ENCODE peak calls at places on chromosomes 11 and 22, in nine cellular contexts. Y, D, S, C, U, F, I, L and T are unnamed samples.

GRCh38 chr22:39839917-39840510 is 53.5 kb downstream of the ENTHD1 start:
- DNase-seq in Y (no peak), D (no peak), S (no peak), C (no peak), U (no peak), F (no peak), I (no peak), L (no peak), T (no peak)

GRCh38 chr22:50076646-50077624 is 8.3 kb downstream of the MLC1 start:
- DNase-seq in Y (no peak), D (peak), S (no peak), C (no peak), U (no peak), F (no peak), I (no peak), L (no peak), T (no peak)

GRCh38 chr11:18721576-18722292 is 4.3 kb downstream of the IGSF22 start:
- DNase-seq in Y (peak), D (no peak), S (peak), C (peak), U (no peak), F (peak), I (peak), L (peak), T (peak)

GRCh38 chr22:50346415-50346945 is 3.4 kb downstream of the PPP6R2 start:
- DNase-seq in Y (no peak), D (no peak), S (no peak), C (no peak), U (no peak), F (no peak), I (no peak), L (no peak), T (no peak)

GRCh38 chr22:25795437-25795836 is 53.4 kb downstream of the MYO18B start:
- DNase-seq in Y (no peak), D (no peak), S (no peak), C (no peak), U (no peak), F (no peak), I (no peak), L (no peak), T (no peak)

GRCh38 chr11:123798513-123799252 is 7.5 kb downstream of the OR6M1 start:
- DNase-seq in Y (no peak), D (no peak), S (no peak), C (no peak), U (no peak), F (no peak), I (peak), L (no peak), T (no peak)

GRCh38 chr11:68924073-68924925 is 20.6 kb downstream of the IGHMBP2 start:
- DNase-seq in Y (no peak), D (peak), S (no peak), C (no peak), U (no peak), F (no peak), I (no peak), L (no peak), T (peak)

GRCh38 chr11:46674463-46675287 is 25.7 kb downstream of the ARHGAP1 start:
- DNase-seq in Y (peak), D (peak), S (no peak), C (no peak), U (peak), F (peak), I (peak), L (peak), T (no peak)

GRCh38 chr11:19810852-19811251 is 98.2 kb downstream of the NAV2 start:
- DNase-seq in Y (no peak), D (no peak), S (no peak), C (no peak), U (no peak), F (no peak), I (no peak), L (no peak), T (no peak)

GRCh38 chr22:40593460-40594273 is 42.9 kb downstream of the MRTFA start:
- DNase-seq in Y (no peak), D (no peak), S (no peak), C (no peak), U (no peak), F (no peak), I (no peak), L (no peak), T (no peak)

GRCh38 chr11:45354976-45355705 is 69.0 kb upstream of the SYT13 start:
- DNase-seq in Y (peak), D (peak), S (peak), C (peak), U (peak), F (peak), I (peak), L (peak), T (peak)

GRCh38 chr11:10452211-10452767 is 2.8 kb upstream of the AMPD3 start:
- DNase-seq in Y (peak), D (no peak), S (peak), C (no peak), U (no peak), F (no peak), I (no peak), L (no peak), T (no peak)

GRCh38 chr11:68704887-68705286 is 20.5 kb downstream of the GAL start:
- DNase-seq in Y (no peak), D (no peak), S (no peak), C (no peak), U (no peak), F (no peak), I (no peak), L (peak), T (no peak)

GRCh38 chr11:8286886-8287285 is 23.2 kb upstream of the LMO1 start:
- DNase-seq in Y (no peak), D (no peak), S (no peak), C (no peak), U (no peak), F (no peak), I (no peak), L (no peak), T (no peak)

GRCh38 chr11:33452806-33453205 is 195.6 kb downstream of the HIPK3 start:
- DNase-seq in Y (no peak), D (no peak), S (peak), C (peak), U (no peak), F (peak), I (peak), L (peak), T (peak)

GRCh38 chr22:23806837-23807236 is 20.1 kb downstream of the SMARCB1 start:
- DNase-seq in Y (no peak), D (no peak), S (no peak), C (no peak), U (no peak), F (no peak), I (no peak), L (no peak), T (no peak)

GRCh38 chr11:19880088-19880345 is 167.4 kb downstream of the NAV2 start:
- DNase-seq in Y (no peak), D (no peak), S (no peak), C (no peak), U (no peak), F (no peak), I (no peak), L (no peak), T (no peak)

GRCh38 chr11:134728186-134728585 is 316.1 kb upstream of the B3GAT1 start:
- DNase-seq in Y (no peak), D (no peak), S (no peak), C (no peak), U (no peak), F (no peak), I (no peak), L (no peak), T (no peak)

GRCh38 chr22:36763576-36763975 is 12.3 kb downstream of the IFT27 start:
- DNase-seq in Y (no peak), D (peak), S (no peak), C (no peak), U (no peak), F (no peak), I (no peak), L (no peak), T (no peak)

GRCh38 chr11:64287676-64288352 is 2.2 kb downstream of the GPR137 start:
- DNase-seq in Y (no peak), D (no peak), S (no peak), C (no peak), U (no peak), F (no peak), I (no peak), L (no peak), T (no peak)

GRCh38 chr11:44622721-44623258 is 57.3 kb downstream of the CD82 start:
- DNase-seq in Y (no peak), D (peak), S (peak), C (no peak), U (no peak), F (no peak), I (no peak), L (no peak), T (no peak)

GRCh38 chr11:28529540-28530410 is 421.6 kb downstream of the METTL15 start:
- DNase-seq in Y (peak), D (no peak), S (no peak), C (peak), U (no peak), F (peak), I (peak), L (peak), T (peak)
- TF ChIP-seq CTCF in Y (no peak), D (peak), S (no peak), C (peak), U (peak), F (peak), I (peak), L (peak), T (peak)

DNA sequence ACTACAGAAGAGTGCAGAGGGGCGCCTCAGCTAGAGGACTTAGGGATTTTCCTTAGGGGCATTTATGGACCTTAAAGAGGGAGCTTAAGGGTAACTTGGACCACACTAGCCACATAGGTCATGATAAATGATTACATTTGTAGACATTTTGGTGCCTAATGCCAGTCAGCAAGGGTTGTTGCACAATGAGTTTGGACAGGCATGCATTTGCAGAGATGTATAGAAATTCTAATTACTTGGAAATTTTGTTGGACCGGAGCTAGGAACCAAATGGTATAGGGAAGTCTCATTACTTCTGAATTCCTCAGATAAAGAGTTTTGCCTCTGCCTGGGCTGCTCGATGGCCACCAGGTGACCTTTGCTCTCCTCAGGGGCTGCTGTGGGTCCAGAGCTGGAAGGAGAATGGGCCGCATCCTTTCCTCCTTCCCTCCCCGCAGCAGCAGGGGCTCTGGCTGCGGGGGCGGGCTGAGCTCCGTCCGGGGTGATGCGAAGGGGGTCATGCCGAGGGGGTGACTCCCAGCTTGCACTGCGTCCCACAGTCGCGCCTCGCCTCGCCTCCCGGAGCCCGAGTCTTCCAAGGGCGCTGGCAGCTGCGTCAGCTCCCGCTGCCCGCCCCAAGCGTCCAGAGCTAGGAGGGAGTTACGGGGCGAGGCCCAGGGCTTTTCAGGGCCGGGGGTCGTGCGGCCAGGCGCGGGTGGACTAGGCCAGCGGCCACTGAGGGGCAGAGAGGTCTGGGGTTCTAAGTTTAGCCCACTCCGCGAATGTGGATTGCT is 20.2 kb upstream of the MALAT1 start:
- DNase-seq in Y (peak), D (peak), S (no peak), C (no peak), U (peak), F (peak), I (peak), L (peak), T (peak)
- H3K4me3 ChIP-seq in Y (no peak), D (peak), S (peak), C (no peak), U (peak), F (peak), I (peak), L (peak), T (peak)

GRCh38 chr11:93017821-93018690 is 48.6 kb downstream of the MTNR1B start:
- DNase-seq in Y (no peak), D (no peak), S (no peak), C (peak), U (no peak), F (peak), I (peak), L (peak), T (peak)
- TF ChIP-seq CTCF in Y (no peak), D (no peak), S (no peak), C (no peak), U (no peak), F (no peak), I (no peak), L (peak), T (no peak)

GRCh38 chr22:45319319-45319675 is 9.6 kb downstream of the FAM118A start:
- DNase-seq in Y (no peak), D (no peak), S (no peak), C (no peak), U (no peak), F (peak), I (peak), L (peak), T (peak)
- H3K4me3 ChIP-seq in Y (no peak), D (no peak), S (no peak), C (no peak), U (no peak), F (peak), I (no peak), L (no peak), T (no peak)

DNA sequence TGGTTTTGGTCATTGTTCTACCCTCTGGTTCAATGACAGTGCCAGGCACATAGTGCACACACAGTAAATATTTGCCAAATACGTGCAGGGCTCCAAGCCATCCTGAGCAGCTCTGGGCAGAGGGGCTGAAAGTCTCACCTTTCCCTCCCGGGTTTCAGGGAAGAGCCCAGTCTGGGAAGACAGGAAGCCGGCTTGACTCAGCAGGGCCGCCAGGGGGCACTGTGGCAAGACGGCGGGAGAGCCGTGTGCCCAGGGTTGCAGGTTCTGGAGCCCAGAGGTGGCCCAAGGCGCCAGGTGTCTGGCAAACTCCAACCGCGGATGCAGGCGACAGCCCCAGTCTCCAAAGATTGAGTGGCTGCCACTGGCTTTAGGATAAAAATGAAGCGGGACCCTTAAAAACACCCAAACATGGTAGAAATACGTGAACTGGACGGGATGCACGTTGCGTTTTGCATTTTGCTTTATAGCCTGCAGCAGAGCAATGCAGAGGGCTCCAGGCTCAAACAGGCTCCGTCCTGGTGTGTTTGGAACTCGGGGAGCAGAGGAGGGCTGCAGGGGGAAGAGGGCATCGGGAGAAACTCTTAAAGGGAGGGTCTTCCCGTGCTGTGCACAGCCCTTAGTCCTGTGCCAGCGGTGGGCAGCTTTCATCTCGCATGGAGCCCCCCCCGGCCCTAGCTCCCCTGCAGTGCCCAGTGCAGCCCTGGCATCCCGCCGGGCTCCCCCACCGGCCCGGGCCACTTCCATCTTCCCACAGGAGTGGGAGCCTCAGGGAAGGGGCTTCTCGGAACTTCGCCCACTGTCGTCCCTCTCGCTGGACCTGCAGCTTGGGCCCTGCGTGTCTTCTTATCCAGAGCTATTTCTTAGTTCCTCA is 10.7 kb downstream of the KRTAP5-5 start:
- DNase-seq in Y (peak), D (no peak), S (no peak), C (peak), U (no peak), F (peak), I (peak), L (no peak), T (no peak)
- TF ChIP-seq CTCF in Y (peak), D (peak), S (peak), C (peak), U (peak), F (peak), I (peak), L (peak), T (peak)

GRCh38 chr11:66323684-66324083 is 6.8 kb upstream of the CD248 start:
- DNase-seq in Y (no peak), D (no peak), S (no peak), C (no peak), U (peak), F (no peak), I (no peak), L (no peak), T (no peak)

GRCh38 chr11:66326261-66327111 is 9.6 kb upstream of the CD248 start:
- DNase-seq in Y (no peak), D (no peak), S (no peak), C (no peak), U (peak), F (peak), I (peak), L (peak), T (peak)

GRCh38 chr11:66325140-66325754 is 8.4 kb upstream of the CD248 start:
- DNase-seq in Y (no peak), D (no peak), S (no peak), C (no peak), U (no peak), F (no peak), I (no peak), L (no peak), T (peak)

GRCh38 chr11:66322732-66323427 is 6.0 kb upstream of the CD248 start:
- DNase-seq in Y (no peak), D (no peak), S (no peak), C (no peak), U (peak), F (peak), I (peak), L (no peak), T (peak)

DNA sequence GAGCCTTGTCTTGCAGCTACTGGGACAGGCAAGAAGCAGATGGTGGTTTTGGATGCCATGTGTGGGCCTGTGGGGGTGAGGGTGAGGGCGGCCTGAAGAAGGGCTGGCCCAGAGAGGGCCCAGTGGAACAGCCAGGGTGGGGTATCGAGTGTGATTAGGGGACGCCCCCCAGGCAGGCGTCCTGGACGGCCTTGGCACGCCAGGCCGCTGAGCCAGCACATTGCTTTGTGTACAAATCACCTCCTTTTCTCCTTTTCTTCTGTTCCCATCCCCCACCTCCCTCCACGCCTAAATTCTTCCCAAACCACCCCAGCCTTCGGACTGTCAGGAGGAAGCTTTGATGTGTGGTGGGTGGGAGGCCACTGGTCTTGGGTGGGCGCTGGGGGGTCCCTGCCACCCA is 7.8 kb upstream of the CD248 start:
- DNase-seq in Y (no peak), D (no peak), S (no peak), C (no peak), U (no peak), F (peak), I (peak), L (peak), T (peak)
- H3K4me3 ChIP-seq in Y (no peak), D (no peak), S (no peak), C (no peak), U (no peak), F (no peak), I (no peak), L (no peak), T (no peak)

GRCh38 chr11:72753341-72754148 is 1.3 kb upstream of the ARAP1 start:
- DNase-seq in Y (no peak), D (no peak), S (no peak), C (no peak), U (no peak), F (no peak), I (no peak), L (no peak), T (no peak)
- TF ChIP-seq CTCF in Y (no peak), D (peak), S (no peak), C (peak), U (no peak), F (no peak), I (no peak), L (no peak), T (peak)

DNA sequence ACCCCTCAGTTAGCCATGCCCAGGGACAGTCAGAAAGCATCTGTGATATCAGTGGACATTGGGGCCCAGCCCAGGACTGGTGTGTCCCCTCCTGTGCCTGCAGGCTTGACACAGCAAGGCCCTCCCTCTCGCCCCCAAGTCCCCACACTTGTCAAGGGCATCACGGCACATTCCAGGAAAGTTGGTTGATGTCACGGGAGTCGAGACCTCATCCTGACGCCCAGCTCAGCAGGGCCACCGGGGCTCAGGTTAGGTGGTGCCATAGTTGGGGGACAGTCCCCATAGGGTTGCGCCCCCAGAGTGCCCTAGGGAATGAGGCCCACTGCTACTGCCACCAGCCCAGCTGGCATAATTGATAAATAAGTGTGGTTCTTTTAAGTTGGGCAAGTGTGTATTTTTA is 28.3 kb upstream of the GRAMD4 start:
- DNase-seq in Y (no peak), D (no peak), S (no peak), C (no peak), U (peak), F (no peak), I (no peak), L (no peak), T (no peak)
- H3K4me3 ChIP-seq in Y (no peak), D (no peak), S (peak), C (no peak), U (no peak), F (no peak), I (no peak), L (peak), T (no peak)

DNA sequence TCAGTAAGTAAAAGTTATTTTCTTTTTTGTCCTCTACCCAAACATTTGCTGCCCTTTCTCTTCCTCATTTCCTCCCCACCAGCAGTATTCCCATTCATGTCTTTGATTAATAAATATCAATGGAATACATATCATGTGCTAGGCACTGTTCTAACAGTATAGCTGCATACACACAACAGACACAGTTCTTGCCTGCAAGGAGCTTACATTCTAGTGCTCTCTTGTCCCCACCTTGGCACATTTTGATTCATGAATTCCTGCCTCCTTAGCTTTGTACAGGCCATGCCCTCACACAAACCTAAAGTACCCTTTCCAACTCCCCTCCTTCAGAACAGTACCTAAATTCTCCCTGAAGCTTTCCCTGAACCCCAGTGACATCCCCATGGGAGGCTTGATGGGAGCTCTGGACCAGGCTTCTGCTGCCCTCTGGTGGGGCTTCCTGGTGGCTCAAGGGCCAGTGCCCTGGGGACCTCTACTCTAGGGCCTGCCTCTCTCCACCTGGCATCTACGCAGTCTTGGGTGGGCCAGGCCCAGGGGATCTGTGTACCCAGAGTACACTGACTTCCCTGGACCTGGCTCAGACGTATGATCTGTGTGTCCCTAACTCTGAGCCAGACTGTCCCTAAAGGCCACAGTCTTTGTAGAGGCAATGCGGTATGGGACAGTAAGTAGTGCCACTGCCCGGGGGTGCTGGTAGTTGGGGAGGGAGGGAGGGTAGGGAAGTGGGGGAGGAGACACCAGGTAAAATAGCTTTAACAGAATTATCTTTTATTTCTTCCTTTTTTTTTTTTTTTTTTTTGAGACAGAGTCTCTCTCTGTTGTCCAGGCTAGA is 14.1 kb downstream of the RPS13 start:
- DNase-seq in Y (peak), D (peak), S (no peak), C (peak), U (peak), F (peak), I (peak), L (peak), T (peak)
- TF ChIP-seq CTCF in Y (peak), D (peak), S (peak), C (peak), U (peak), F (peak), I (peak), L (peak), T (peak)